ENCODE peak calls at places on chromosomes 16 and 17, in ten cellular contexts. V is HepG2, H is ascending aorta, Q is fibroblast of pulmonary artery, D is right cardiac atrium, K is tibial artery, O is mucosa of descending colon, Y is fibroblast of mammary gland, L is kidney, G is astrocyte of the spinal cord. B is an unnamed sample.

GRCh38 chr17:78493455-78494188 is 83.6 kb downstream of the DNAH17 start:
- DNase-seq in V (peak), H (no peak), Q (no peak), D (peak), K (no peak), O (no peak), Y (no peak), L (peak), G (no peak), B (no peak)

GRCh38 chr17:45425125-45425983 is 7.3 kb downstream of the ARHGAP27 start:
- DNase-seq in V (peak), H (no peak), Q (peak), D (no peak), K (no peak), O (peak), Y (peak), L (peak), G (peak), B (peak)

GRCh38 chr16:57810197-57811024 is 8.1 kb upstream of the KIFC3 start:
- DNase-seq in V (peak), H (peak), Q (peak), D (peak), K (no peak), O (peak), Y (peak), L (peak), G (peak), B (no peak)

GRCh38 chr17:62680541-62681052 is 53.1 kb downstream of the MRC2 start:
- DNase-seq in V (no peak), H (no peak), Q (no peak), D (no peak), K (no peak), O (peak), Y (peak), L (no peak), G (no peak), B (no peak)

GRCh38 chr16:72819345-72819744 is 228.6 kb downstream of the ZFHX3 start:
- DNase-seq in V (no peak), H (no peak), Q (peak), D (no peak), K (no peak), O (no peak), Y (peak), L (no peak), G (peak), B (no peak)

GRCh38 chr17:9178319-9178718 is 157.0 kb downstream of the NTN1 start:
- DNase-seq in V (no peak), H (no peak), Q (no peak), D (no peak), K (no peak), O (no peak), Y (no peak), L (no peak), G (no peak), B (no peak)

GRCh38 chr16:57949595-57950238 is 21.2 kb downstream of the CNGB1 start:
- DNase-seq in V (no peak), H (no peak), Q (no peak), D (no peak), K (no peak), O (no peak), Y (peak), L (no peak), G (no peak), B (no peak)

GRCh38 chr16:55661842-55662479 is 6.2 kb downstream of the SLC6A2 start:
- DNase-seq in V (no peak), H (no peak), Q (no peak), D (no peak), K (peak), O (no peak), Y (peak), L (no peak), G (no peak), B (no peak)

GRCh38 chr16:87436225-87437172 is 44.4 kb downstream of the MAP1LC3B start:
- DNase-seq in V (no peak), H (no peak), Q (peak), D (no peak), K (no peak), O (peak), Y (peak), L (no peak), G (peak), B (no peak)
- H3K4me3 ChIP-seq in V (no peak), H (peak), Q (peak), D (no peak), K (peak), O (no peak), Y (peak), L (no peak), G (no peak), B (no peak)

DNA sequence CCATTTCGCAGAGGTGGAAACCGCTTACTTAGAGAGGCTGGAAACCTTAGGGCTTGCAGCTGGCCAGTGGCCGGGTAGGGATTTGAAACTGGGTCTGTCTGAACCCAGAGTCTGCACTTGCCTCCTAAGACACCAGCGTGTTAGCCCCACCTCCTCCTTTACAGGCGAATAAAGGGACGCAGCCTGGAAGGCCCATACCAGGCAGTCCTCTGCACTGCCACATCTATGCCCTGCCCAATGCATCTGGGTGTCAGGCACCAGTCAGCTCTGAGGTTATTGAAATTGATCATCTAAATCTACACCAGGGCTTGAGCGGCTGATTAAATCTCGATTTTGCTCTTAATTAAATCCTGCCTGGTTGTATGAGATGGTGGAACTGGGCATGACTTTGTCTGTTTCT is 19.9 kb upstream of the NAGS start:
- DNase-seq in V (no peak), H (no peak), Q (no peak), D (no peak), K (no peak), O (no peak), Y (no peak), L (no peak), G (no peak), B (no peak)
- H3K4me3 ChIP-seq in V (peak), H (peak), Q (no peak), D (no peak), K (no peak), O (no peak), Y (no peak), L (no peak), G (no peak), B (no peak)

GRCh38 chr16:30737794-30738648 is 10.2 kb upstream of the PHKG2 start:
- DNase-seq in V (no peak), H (no peak), Q (no peak), D (no peak), K (peak), O (peak), Y (no peak), L (no peak), G (no peak), B (no peak)

GRCh38 chr16:30741461-30741914 is 6.7 kb upstream of the PHKG2 start:
- DNase-seq in V (peak), H (no peak), Q (peak), D (no peak), K (peak), O (peak), Y (peak), L (peak), G (peak), B (peak)

GRCh38 chr16:30738984-30739951 is 9.0 kb upstream of the PHKG2 start:
- DNase-seq in V (no peak), H (no peak), Q (no peak), D (no peak), K (peak), O (peak), Y (peak), L (peak), G (no peak), B (no peak)

GRCh38 chr16:30743690-30744089 is 4.5 kb upstream of the PHKG2 start:
- DNase-seq in V (no peak), H (no peak), Q (no peak), D (no peak), K (no peak), O (no peak), Y (no peak), L (peak), G (no peak), B (no peak)

DNA sequence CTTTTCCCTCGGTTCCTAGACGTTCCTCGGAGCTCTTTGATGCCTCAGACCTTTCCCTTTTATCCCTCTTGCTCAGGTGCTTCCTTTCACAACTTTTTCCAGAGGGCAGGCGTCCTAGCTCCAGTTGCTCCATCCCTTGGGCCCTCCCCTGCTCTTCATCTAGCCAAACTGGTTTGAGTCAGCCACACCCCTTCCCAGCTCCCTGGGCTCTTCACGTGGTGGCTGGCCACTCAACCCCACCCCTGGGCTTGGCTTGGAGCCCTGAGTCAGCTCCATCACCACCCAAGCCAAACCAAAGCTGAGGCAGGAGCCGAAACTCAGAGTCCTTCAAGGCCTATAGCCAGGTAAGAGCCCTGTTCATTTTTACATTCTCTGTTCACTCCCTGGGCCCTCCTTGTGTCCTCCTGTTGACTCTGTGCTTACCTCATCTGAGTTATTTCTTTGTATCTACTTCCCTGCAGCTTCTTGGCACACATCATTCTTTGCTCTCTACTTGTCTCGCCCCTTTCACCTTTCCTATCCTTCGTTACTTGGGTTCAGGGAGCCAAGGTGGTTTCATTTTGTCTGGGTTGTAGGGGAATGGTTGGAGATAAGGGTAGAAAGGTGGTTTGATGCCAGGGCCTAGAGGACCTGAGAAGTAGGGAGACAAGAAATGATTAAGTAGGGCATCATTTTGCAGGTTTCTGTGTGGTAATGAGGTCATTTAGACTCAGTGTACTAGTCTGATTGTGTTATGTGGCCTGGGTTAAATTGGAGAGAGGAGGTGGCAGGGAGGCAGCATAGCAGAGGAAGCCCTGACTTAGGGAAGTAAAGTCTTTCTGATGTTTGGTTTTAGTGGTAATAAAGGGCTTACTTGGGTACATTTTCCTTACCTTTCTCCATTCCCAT is 7.6 kb upstream of the PHKG2 start:
- DNase-seq in V (no peak), H (peak), Q (peak), D (peak), K (peak), O (peak), Y (peak), L (peak), G (peak), B (peak)
- H3K4me3 ChIP-seq in V (no peak), H (no peak), Q (no peak), D (no peak), K (peak), O (no peak), Y (no peak), L (peak), G (no peak), B (peak)

GRCh38 chr16:19704321-19705130 is 13.5 kb downstream of the KNOP1 start:
- DNase-seq in V (no peak), H (no peak), Q (peak), D (no peak), K (no peak), O (no peak), Y (peak), L (peak), G (peak), B (no peak)
- H3K4me3 ChIP-seq in V (no peak), H (no peak), Q (no peak), D (no peak), K (no peak), O (no peak), Y (no peak), L (no peak), G (no peak), B (no peak)

GRCh38 chr16:51149721-51150158 is 1.3 kb downstream of the SALL1 start:
- DNase-seq in V (no peak), H (no peak), Q (no peak), D (no peak), K (no peak), O (no peak), Y (no peak), L (no peak), G (no peak), B (no peak)
- H3K4me3 ChIP-seq in V (peak), H (no peak), Q (peak), D (no peak), K (no peak), O (no peak), Y (peak), L (peak), G (peak), B (no peak)